ENCODE peak calls at places on chromosomes 13 and 19, in four cellular contexts. Y is neural progenitor cell; L is activated CD4-positive, CD25-positive, alpha-beta regulatory T cell; X is DMS153. U is an unnamed sample.

GRCh38 chr13:75685239-75685697 is 49.1 kb downstream of the LMO7 start:
- DNase-seq in Y (peak), L (no peak), X (peak), U (no peak)

GRCh38 chr19:16326401-16327130 is 1.9 kb downstream of the KLF2 start:
- DNase-seq in Y (peak), L (no peak), X (no peak), U (no peak)

GRCh38 chr19:29084266-29084665 is 128.7 kb downstream of the UQCRFS1 start:
- DNase-seq in Y (peak), L (no peak), X (no peak), U (no peak)

GRCh38 chr19:19274146-19274545 is 1.0 kb upstream of the TM6SF2 start:
- DNase-seq in Y (no peak), L (no peak), X (no peak), U (no peak)

GRCh38 chr19:35478794-35479193 is 11.5 kb downstream of the KRTDAP start:
- DNase-seq in Y (no peak), L (no peak), X (no peak), U (no peak)

GRCh38 chr19:53977991-53978731 is 13.3 kb upstream of the CACNG6 start:
- DNase-seq in Y (peak), L (no peak), X (no peak), U (no peak)

GRCh38 chr13:59834801-59835200 is 328.9 kb downstream of the DIAPH3 start:
- DNase-seq in Y (no peak), L (no peak), X (no peak), U (no peak)

GRCh38 chr13:32224916-32225315 is 90.2 kb downstream of the ZAR1L start:
- DNase-seq in Y (no peak), L (no peak), X (no peak), U (no peak)

GRCh38 chr13:45333973-45334922 is 6.7 kb downstream of the TPT1 start:
- DNase-seq in Y (no peak), L (no peak), X (no peak), U (no peak)

GRCh38 chr19:10533656-10534386 is 9.9 kb upstream of the ATG4D start:
- DNase-seq in Y (no peak), L (no peak), X (no peak), U (no peak)

GRCh38 chr19:46977548-46977947 is 42.1 kb upstream of the NPAS1 start:
- DNase-seq in Y (no peak), L (no peak), X (no peak), U (no peak)

U was measured in NK-92 treated with Interleukin-12 subunit alpha and Interleukin-12 subunit beta, amount 100 ng/mL, for 24 hours.